ENCODE peak calls at places on chromosomes 12 and 14, in five cellular contexts. One of them, this sample, is unnamed.

GRCh38 chr14:39467889-39468524 is 35.8 kb upstream of the FBXO33 start:
- DNase-seq in activated T-cell treated with anti-CD3 and anti-CD28 coated beads, Interleukin-2, amount 50 U/mL, for 72 hours: peak
- DNase-seq in mammary epithelial cell: peak
- DNase-seq in fibroblast of gingiva: no peak
- DNase-seq in HFFc6: peak
- DNase-seq in this sample: no peak

GRCh38 chr12:52041695-52042123 is 9.5 kb upstream of the NR4A1 start:
- DNase-seq in activated T-cell treated with anti-CD3 and anti-CD28 coated beads, Interleukin-2, amount 50 U/mL, for 72 hours: peak
- DNase-seq in mammary epithelial cell: peak
- DNase-seq in fibroblast of gingiva: peak
- DNase-seq in HFFc6: peak
- DNase-seq in this sample: no peak

GRCh38 chr12:22312336-22312735 is 22.2 kb downstream of the ST8SIA1 start:
- DNase-seq in activated T-cell treated with anti-CD3 and anti-CD28 coated beads, Interleukin-2, amount 50 U/mL, for 72 hours: no peak
- DNase-seq in mammary epithelial cell: peak
- DNase-seq in fibroblast of gingiva: peak
- DNase-seq in HFFc6: no peak
- DNase-seq in this sample: no peak

GRCh38 chr12:5200276-5201087 is 156.8 kb downstream of the KCNA5 start:
- DNase-seq in activated T-cell treated with anti-CD3 and anti-CD28 coated beads, Interleukin-2, amount 50 U/mL, for 72 hours: peak
- DNase-seq in mammary epithelial cell: no peak
- DNase-seq in fibroblast of gingiva: no peak
- DNase-seq in HFFc6: peak
- DNase-seq in this sample: no peak

GRCh38 chr14:96146131-96146771 is 58.4 kb upstream of the BDKRB2 start:
- DNase-seq in activated T-cell treated with anti-CD3 and anti-CD28 coated beads, Interleukin-2, amount 50 U/mL, for 72 hours: no peak
- DNase-seq in mammary epithelial cell: peak
- DNase-seq in fibroblast of gingiva: peak
- DNase-seq in HFFc6: peak
- DNase-seq in this sample: peak

GRCh38 chr12:12510141-12510540 is 52.5 kb downstream of the DUSP16 start:
- DNase-seq in activated T-cell treated with anti-CD3 and anti-CD28 coated beads, Interleukin-2, amount 50 U/mL, for 72 hours: no peak
- DNase-seq in mammary epithelial cell: peak
- DNase-seq in fibroblast of gingiva: no peak
- DNase-seq in HFFc6: peak
- DNase-seq in this sample: no peak

GRCh38 chr12:182381-182883 is 31.5 kb downstream of the SLC6A12 start:
- DNase-seq in activated T-cell treated with anti-CD3 and anti-CD28 coated beads, Interleukin-2, amount 50 U/mL, for 72 hours: no peak
- DNase-seq in mammary epithelial cell: peak
- DNase-seq in fibroblast of gingiva: no peak
- DNase-seq in HFFc6: peak
- DNase-seq in this sample: no peak

GRCh38 chr12:65168606-65169310 is 625 bp upstream of the LEMD3 start:
- DNase-seq in activated T-cell treated with anti-CD3 and anti-CD28 coated beads, Interleukin-2, amount 50 U/mL, for 72 hours: no peak
- DNase-seq in mammary epithelial cell: no peak
- DNase-seq in fibroblast of gingiva: no peak
- DNase-seq in HFFc6: no peak
- DNase-seq in this sample: no peak

GRCh38 chr12:7130791-7131501 is 775 bp downstream of the CLSTN3 start:
- DNase-seq in activated T-cell treated with anti-CD3 and anti-CD28 coated beads, Interleukin-2, amount 50 U/mL, for 72 hours: peak
- DNase-seq in mammary epithelial cell: no peak
- DNase-seq in fibroblast of gingiva: peak
- DNase-seq in HFFc6: peak
- DNase-seq in this sample: no peak

GRCh38 chr12:2395352-2395977 is 342.7 kb downstream of the CACNA1C start:
- DNase-seq in activated T-cell treated with anti-CD3 and anti-CD28 coated beads, Interleukin-2, amount 50 U/mL, for 72 hours: peak
- DNase-seq in mammary epithelial cell: no peak
- DNase-seq in fibroblast of gingiva: no peak
- DNase-seq in HFFc6: no peak
- DNase-seq in this sample: peak

GRCh38 chr12:6262635-6263034 is 47.8 kb upstream of the PLEKHG6 start:
- DNase-seq in activated T-cell treated with anti-CD3 and anti-CD28 coated beads, Interleukin-2, amount 50 U/mL, for 72 hours: no peak
- DNase-seq in mammary epithelial cell: no peak
- DNase-seq in fibroblast of gingiva: no peak
- DNase-seq in HFFc6: no peak
- DNase-seq in this sample: no peak

GRCh38 chr12:51222461-51222860 is 4.6 kb upstream of the POU6F1 start:
- DNase-seq in activated T-cell treated with anti-CD3 and anti-CD28 coated beads, Interleukin-2, amount 50 U/mL, for 72 hours: no peak
- DNase-seq in mammary epithelial cell: no peak
- DNase-seq in fibroblast of gingiva: no peak
- DNase-seq in HFFc6: no peak
- DNase-seq in this sample: no peak

GRCh38 chr12:102031852-102032251 is 29.9 kb downstream of the WASHC3 start:
- DNase-seq in activated T-cell treated with anti-CD3 and anti-CD28 coated beads, Interleukin-2, amount 50 U/mL, for 72 hours: no peak
- DNase-seq in mammary epithelial cell: no peak
- DNase-seq in fibroblast of gingiva: no peak
- DNase-seq in HFFc6: no peak
- DNase-seq in this sample: no peak

GRCh38 chr12:29773076-29773475 is 10.7 kb downstream of the TMTC1 start:
- DNase-seq in activated T-cell treated with anti-CD3 and anti-CD28 coated beads, Interleukin-2, amount 50 U/mL, for 72 hours: no peak
- DNase-seq in mammary epithelial cell: no peak
- DNase-seq in fibroblast of gingiva: no peak
- DNase-seq in HFFc6: no peak
- DNase-seq in this sample: no peak

GRCh38 chr14:39621678-39622077 is 189.4 kb upstream of the FBXO33 start:
- DNase-seq in activated T-cell treated with anti-CD3 and anti-CD28 coated beads, Interleukin-2, amount 50 U/mL, for 72 hours: no peak
- DNase-seq in mammary epithelial cell: no peak
- DNase-seq in fibroblast of gingiva: no peak
- DNase-seq in HFFc6: no peak
- DNase-seq in this sample: no peak

GRCh38 chr12:16012086-16012485 is 101.0 kb downstream of the DERA start:
- DNase-seq in activated T-cell treated with anti-CD3 and anti-CD28 coated beads, Interleukin-2, amount 50 U/mL, for 72 hours: no peak
- DNase-seq in mammary epithelial cell: no peak
- DNase-seq in fibroblast of gingiva: peak
- DNase-seq in HFFc6: no peak
- DNase-seq in this sample: peak

GRCh38 chr14:25841226-25841625 is 756.6 kb downstream of the NOVA1 start:
- DNase-seq in activated T-cell treated with anti-CD3 and anti-CD28 coated beads, Interleukin-2, amount 50 U/mL, for 72 hours: no peak
- DNase-seq in mammary epithelial cell: no peak
- DNase-seq in fibroblast of gingiva: no peak
- DNase-seq in HFFc6: no peak
- DNase-seq in this sample: no peak

GRCh38 chr14:101083564-101084435 is 180.3 kb upstream of the RTL1 start:
- DNase-seq in activated T-cell treated with anti-CD3 and anti-CD28 coated beads, Interleukin-2, amount 50 U/mL, for 72 hours: no peak
- DNase-seq in mammary epithelial cell: no peak
- DNase-seq in fibroblast of gingiva: no peak
- DNase-seq in HFFc6: no peak
- DNase-seq in this sample: no peak